ENCODE peak calls at places on chromosomes 1 and 21, in eight cellular contexts. N is NCI-H1092 treated with DMSO at 0.1 percent for 48 hours; S is A172; I is iPS DF 6.9; V is activated CD4-positive, CD25-positive, alpha-beta regulatory T cell treated with anti-CD3 and anti-CD28 coated beads, Interleukin-2, amount 50 U/mL, for 72 hours; P is activated T-helper 1 cell treated with anti-CD3 and anti-CD28 coated beads, Interleukin-2, amount 50 U/mL, for 16 hours; J is heart left ventricle; D is T-helper 1 cell. H is an unnamed sample.

GRCh38 chr1:183147735-183148134 is 38.3 kb upstream of the LAMC2 start:
- DNase-seq in N (no peak), S (no peak), I (no peak), V (no peak), P (no peak), J (no peak), D (no peak), H (no peak)

GRCh38 chr21:35438643-35439404 is 389.7 kb upstream of the RUNX1 start:
- DNase-seq in N (no peak), S (no peak), I (no peak), V (no peak), P (no peak), J (no peak), D (peak; percentile 35), H (no peak)

GRCh38 chr1:20633190-20634064 is at the start of gene PINK1:
- DNase-seq in N (peak; percentile 78), S (no peak), I (peak; percentile 57), V (peak; percentile 96), P (peak; percentile 79), J (peak; percentile 83), D (peak; percentile 74), H (peak; percentile 88)

GRCh38 chr1:201639391-201639790 is 100.5 kb downstream of the NAV1 start:
- DNase-seq in N (no peak), S (no peak), I (no peak), V (no peak), P (no peak), J (peak; percentile 23), D (no peak), H (no peak)

GRCh38 chr1:55696891-55697290 is 481.7 kb upstream of the USP24 start:
- DNase-seq in N (no peak), S (no peak), I (no peak), V (no peak), P (no peak), J (no peak), D (no peak), H (no peak)

GRCh38 chr1:93081716-93082115 is 2.6 kb downstream of the MTF2 start:
- DNase-seq in N (no peak), S (peak; percentile 19), I (no peak), V (no peak), P (no peak), J (no peak), D (no peak), H (no peak)

GRCh38 chr1:151157067-151157531 is 650 bp downstream of the TNFAIP8L2 start:
- DNase-seq in N (no peak), S (no peak), I (no peak), V (peak; percentile 54), P (peak; percentile 33), J (no peak), D (peak; percentile 80), H (no peak)

GRCh38 chr1:184028854-184029623 is 8.5 kb downstream of the COLGALT2 start:
- DNase-seq in N (no peak), S (no peak), I (no peak), V (no peak), P (no peak), J (no peak), D (no peak), H (no peak)

GRCh38 chr1:88646852-88647645 is 37.0 kb upstream of the PKN2 start:
- DNase-seq in N (no peak), S (no peak), I (no peak), V (no peak), P (no peak), J (no peak), D (no peak), H (no peak)

GRCh38 chr1:22282281-22282970 is 139.5 kb upstream of the WNT4 start:
- DNase-seq in N (no peak), S (no peak), I (no peak), V (no peak), P (no peak), J (no peak), D (no peak), H (no peak)